ENCODE peak calls at places on chromosomes 11 and 22, in five cellular contexts. One of them, this sample, is unnamed.

GRCh38 chr11:76208829-76209670 is 2.7 kb upstream of the WNT11 start:
- DNase-seq in MM.1S: peak; percentile 79
- DNase-seq in fibroblast of lung: peak; percentile 45
- DNase-seq in H1: no peak
- DNase-seq in hepatocyte: peak; percentile 88
- DNase-seq in this sample: peak; percentile 89

GRCh38 chr11:121800704-121801516 is 315.1 kb downstream of the BLID start:
- DNase-seq in MM.1S: no peak
- DNase-seq in fibroblast of lung: peak; percentile 54
- DNase-seq in H1: peak; percentile 70
- DNase-seq in hepatocyte: peak; percentile 55
- DNase-seq in this sample: peak; percentile 93

GRCh38 chr11:61488651-61489291 is 19.8 kb upstream of the LRRC10B start:
- DNase-seq in MM.1S: no peak
- DNase-seq in fibroblast of lung: peak; percentile 23
- DNase-seq in H1: no peak
- DNase-seq in hepatocyte: peak; percentile 77
- DNase-seq in this sample: peak; percentile 68

GRCh38 chr11:34411786-34412185 is 26.9 kb upstream of the CAT start:
- DNase-seq in MM.1S: no peak
- DNase-seq in fibroblast of lung: no peak
- DNase-seq in H1: no peak
- DNase-seq in hepatocyte: no peak
- DNase-seq in this sample: no peak

GRCh38 chr11:127864861-127865260 is 722.5 kb downstream of the ETS1 start:
- DNase-seq in MM.1S: no peak
- DNase-seq in fibroblast of lung: no peak
- DNase-seq in H1: no peak
- DNase-seq in hepatocyte: no peak
- DNase-seq in this sample: no peak

GRCh38 chr11:117851091-117851490 is 25.4 kb downstream of the FXYD6 start:
- DNase-seq in MM.1S: no peak
- DNase-seq in fibroblast of lung: peak; percentile 18
- DNase-seq in H1: no peak
- DNase-seq in hepatocyte: no peak
- DNase-seq in this sample: peak; percentile 41

GRCh38 chr22:35133702-35134395 is 67.9 kb downstream of the ISX start:
- DNase-seq in MM.1S: no peak
- DNase-seq in fibroblast of lung: no peak
- DNase-seq in H1: no peak
- DNase-seq in hepatocyte: no peak
- DNase-seq in this sample: no peak

GRCh38 chr11:404551-405264 is 10.1 kb downstream of the SIGIRR start:
- DNase-seq in MM.1S: no peak
- DNase-seq in fibroblast of lung: no peak
- DNase-seq in H1: no peak
- DNase-seq in hepatocyte: no peak
- DNase-seq in this sample: no peak

GRCh38 chr11:101436511-101437142 is 147.2 kb downstream of the TRPC6 start:
- DNase-seq in MM.1S: peak; percentile 53
- DNase-seq in fibroblast of lung: peak; percentile 20
- DNase-seq in H1: no peak
- DNase-seq in hepatocyte: peak; percentile 74
- DNase-seq in this sample: peak; percentile 91

GRCh38 chr11:72821920-72822799 is 7.9 kb downstream of the ATG16L2 start:
- DNase-seq in MM.1S: peak; percentile 87
- DNase-seq in fibroblast of lung: peak; percentile 85
- DNase-seq in H1: peak; percentile 84
- DNase-seq in hepatocyte: peak; percentile 97
- DNase-seq in this sample: peak; percentile 96

GRCh38 chr22:31139866-31140716 is at the start of gene PLA2G3:
- DNase-seq in MM.1S: no peak
- DNase-seq in fibroblast of lung: peak; percentile 65
- DNase-seq in H1: peak; percentile 85
- DNase-seq in hepatocyte: peak; percentile 34
- DNase-seq in this sample: peak; percentile 99

GRCh38 chr11:75796091-75796435 is 18.9 kb upstream of the UVRAG start:
- DNase-seq in MM.1S: no peak
- DNase-seq in fibroblast of lung: no peak
- DNase-seq in H1: no peak
- DNase-seq in hepatocyte: no peak
- DNase-seq in this sample: no peak

GRCh38 chr11:61967924-61968757 is 707 bp upstream of the FTH1 start:
- DNase-seq in MM.1S: no peak
- DNase-seq in fibroblast of lung: no peak
- DNase-seq in H1: no peak
- DNase-seq in hepatocyte: peak; percentile 53
- DNase-seq in this sample: peak; percentile 52

GRCh38 chr22:38824587-38824986 is 19.2 kb downstream of the NPTXR start:
- DNase-seq in MM.1S: peak; percentile 78
- DNase-seq in fibroblast of lung: peak; percentile 62
- DNase-seq in H1: peak; percentile 61
- DNase-seq in hepatocyte: peak; percentile 92
- DNase-seq in this sample: peak; percentile 98

DNA sequence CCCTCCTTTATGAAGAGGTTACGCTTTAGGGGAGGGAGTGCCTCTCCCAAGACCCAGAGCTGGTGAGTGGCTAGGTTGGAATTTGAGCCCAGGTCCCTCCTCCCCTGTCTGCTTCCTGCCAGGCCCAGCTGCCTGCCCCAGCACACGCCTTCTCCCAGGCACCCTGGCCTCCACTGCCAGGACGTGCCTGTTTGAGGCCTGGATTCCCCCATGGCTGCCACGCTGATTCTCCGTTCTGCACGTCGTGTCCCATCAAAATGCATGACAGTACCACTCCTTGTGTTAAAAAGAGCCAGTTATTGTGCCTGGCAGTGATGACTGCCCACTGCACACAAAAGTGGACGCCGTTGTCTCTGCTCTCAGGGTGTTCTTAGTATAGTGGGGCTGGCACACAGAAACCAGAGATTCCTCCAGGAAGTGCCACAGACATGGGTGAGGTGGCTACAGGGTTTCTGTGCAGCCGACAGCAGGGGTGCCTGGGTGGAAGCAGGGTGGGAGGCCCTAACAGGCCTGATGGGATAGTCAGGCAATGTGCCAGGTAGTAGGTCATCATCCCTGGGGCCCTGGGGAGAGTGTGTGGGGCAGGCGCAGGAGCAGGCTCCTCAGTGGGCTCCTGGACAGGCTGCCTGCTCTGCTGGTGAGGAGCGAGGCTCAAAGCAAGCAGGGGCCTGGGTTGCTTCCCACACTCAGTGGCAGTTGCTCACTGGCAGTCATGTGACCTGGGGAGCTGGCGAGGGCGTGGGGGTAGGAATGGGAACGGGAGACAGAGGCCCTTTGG is 24.2 kb downstream of the MED15 start:
- DNase-seq in MM.1S: no peak
- DNase-seq in fibroblast of lung: peak; percentile 95
- DNase-seq in H1: no peak
- DNase-seq in hepatocyte: peak; percentile 72
- DNase-seq in this sample: peak; percentile 68
- H3K4me3 ChIP-seq in MM.1S: no peak overlapping the region
- H3K4me3 ChIP-seq in fibroblast of lung: no peak overlapping the region
- H3K4me3 ChIP-seq in H1: no peak overlapping the region
- H3K4me3 ChIP-seq in hepatocyte: no peak overlapping the region
- H3K4me3 ChIP-seq in this sample: no peak overlapping the region

GRCh38 chr22:26656896-26657851 is at the start of gene MIAT:
- DNase-seq in MM.1S: peak; percentile 79
- DNase-seq in fibroblast of lung: peak; percentile 48
- DNase-seq in H1: no peak
- DNase-seq in hepatocyte: peak; percentile 33
- DNase-seq in this sample: peak; percentile 90
- TF ChIP-seq EZH2 in MM.1S: no peak
- TF ChIP-seq EZH2 in fibroblast of lung: peak; percentile 81
- TF ChIP-seq EZH2 in H1: no peak
- TF ChIP-seq EZH2 in hepatocyte: peak; percentile 92
- TF ChIP-seq EZH2 in this sample: no peak

DNA sequence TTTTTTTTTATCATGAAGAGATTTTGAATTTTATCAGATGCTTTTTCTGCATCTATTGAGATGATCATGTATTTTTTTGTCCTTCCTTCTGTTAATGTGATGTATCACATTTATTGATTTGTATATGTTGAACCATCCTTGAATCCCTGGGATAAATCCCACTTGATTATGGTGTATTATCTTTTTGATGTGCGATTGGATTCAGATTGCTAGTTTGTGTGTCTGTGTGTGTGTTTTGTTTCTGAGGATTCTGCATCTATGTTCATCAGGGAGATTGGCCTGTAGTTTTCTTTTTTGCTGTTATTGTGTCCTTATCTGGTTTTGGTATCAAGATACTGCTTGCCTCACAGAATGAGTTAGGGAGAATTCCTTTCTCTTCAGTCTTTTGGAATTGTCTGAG is 52.6 kb downstream of the KCNQ1OT1 start:
- DNase-seq in MM.1S: no peak
- DNase-seq in fibroblast of lung: no peak
- DNase-seq in H1: no peak
- DNase-seq in hepatocyte: no peak
- DNase-seq in this sample: no peak
- H3K4me3 ChIP-seq in MM.1S: no peak overlapping the region
- H3K4me3 ChIP-seq in fibroblast of lung: no peak overlapping the region
- H3K4me3 ChIP-seq in H1: no peak overlapping the region
- H3K4me3 ChIP-seq in hepatocyte: no peak overlapping the region
- H3K4me3 ChIP-seq in this sample: no peak overlapping the region

GRCh38 chr11:14972581-14973490 is 685 bp upstream of the CALCA start:
- DNase-seq in MM.1S: no peak
- DNase-seq in fibroblast of lung: no peak
- DNase-seq in H1: no peak
- DNase-seq in hepatocyte: no peak
- DNase-seq in this sample: peak; percentile 47
- TF ChIP-seq EZH2 in MM.1S: no peak
- TF ChIP-seq EZH2 in fibroblast of lung: peak; percentile 11
- TF ChIP-seq EZH2 in H1: no peak
- TF ChIP-seq EZH2 in hepatocyte: no peak
- TF ChIP-seq EZH2 in this sample: peak; percentile 14

GRCh38 chr22:20017622-20017958 is 967 bp upstream of the ARVCF start:
- DNase-seq in MM.1S: no peak
- DNase-seq in fibroblast of lung: no peak
- DNase-seq in H1: no peak
- DNase-seq in hepatocyte: no peak
- DNase-seq in this sample: no peak

GRCh38 chr22:20015187-20015625 is 1.4 kb downstream of the ARVCF start:
- DNase-seq in MM.1S: no peak
- DNase-seq in fibroblast of lung: no peak
- DNase-seq in H1: no peak
- DNase-seq in hepatocyte: no peak
- DNase-seq in this sample: no peak

GRCh38 chr22:20016734-20017621 is at the start of gene ARVCF:
- DNase-seq in MM.1S: peak; percentile 87
- DNase-seq in fibroblast of lung: peak; percentile 88
- DNase-seq in H1: peak; percentile 70
- DNase-seq in hepatocyte: peak; percentile 92
- DNase-seq in this sample: peak; percentile 97

GRCh38 chr22:20014526-20015186 is 2.0 kb downstream of the ARVCF start:
- DNase-seq in MM.1S: no peak
- DNase-seq in fibroblast of lung: no peak
- DNase-seq in H1: no peak
- DNase-seq in hepatocyte: no peak
- DNase-seq in this sample: no peak

DNA sequence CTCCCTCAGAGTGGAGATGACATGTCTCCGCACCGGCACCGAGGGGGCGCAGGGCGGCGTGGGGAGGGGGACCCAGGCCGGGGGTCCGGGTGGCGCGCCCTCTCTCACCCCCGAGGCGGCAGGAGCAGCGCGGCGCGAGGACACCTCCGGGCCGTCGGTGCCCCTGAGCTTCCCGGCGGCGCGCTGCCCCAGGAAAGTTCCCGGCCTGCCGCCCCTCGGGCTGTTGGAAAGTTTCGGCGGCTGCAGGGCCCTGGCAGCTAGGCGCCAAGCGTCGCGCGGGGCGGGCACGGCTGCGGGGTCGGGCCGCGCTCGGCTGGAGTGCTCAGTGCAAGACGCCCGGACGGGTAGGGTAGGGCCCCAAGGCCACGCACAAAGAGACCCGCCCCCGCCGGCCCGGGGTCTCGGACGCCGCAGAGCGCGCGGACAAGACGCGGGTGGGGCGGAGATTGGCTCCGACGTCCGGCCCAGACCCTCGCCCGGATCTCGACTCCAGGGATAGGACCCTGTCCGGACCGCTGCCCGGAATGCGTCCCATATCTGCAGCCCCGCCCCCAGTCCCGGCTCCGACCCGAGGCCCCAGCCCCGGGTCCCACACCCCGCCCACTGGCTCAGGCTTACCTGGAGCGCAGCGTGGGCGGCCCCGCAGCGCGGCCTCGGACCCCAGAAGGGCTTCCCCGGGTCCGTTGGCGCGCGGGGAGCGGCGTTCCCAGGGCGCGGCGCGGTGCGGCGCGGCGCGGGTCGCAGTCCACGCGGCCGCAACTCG is 471 bp downstream of the ARVCF start:
- DNase-seq in MM.1S: no peak
- DNase-seq in fibroblast of lung: no peak
- DNase-seq in H1: no peak
- DNase-seq in hepatocyte: peak; percentile 46
- DNase-seq in this sample: peak; percentile 76
- H3K4me3 ChIP-seq in MM.1S: peak overlapping the region; percentile 71
- H3K4me3 ChIP-seq in fibroblast of lung: peak overlapping the region; percentile 21
- H3K4me3 ChIP-seq in H1: peak overlapping the region; percentile 52
- H3K4me3 ChIP-seq in hepatocyte: peak overlapping the region; percentile 63
- H3K4me3 ChIP-seq in this sample: peak overlapping the region; percentile 87

DNA sequence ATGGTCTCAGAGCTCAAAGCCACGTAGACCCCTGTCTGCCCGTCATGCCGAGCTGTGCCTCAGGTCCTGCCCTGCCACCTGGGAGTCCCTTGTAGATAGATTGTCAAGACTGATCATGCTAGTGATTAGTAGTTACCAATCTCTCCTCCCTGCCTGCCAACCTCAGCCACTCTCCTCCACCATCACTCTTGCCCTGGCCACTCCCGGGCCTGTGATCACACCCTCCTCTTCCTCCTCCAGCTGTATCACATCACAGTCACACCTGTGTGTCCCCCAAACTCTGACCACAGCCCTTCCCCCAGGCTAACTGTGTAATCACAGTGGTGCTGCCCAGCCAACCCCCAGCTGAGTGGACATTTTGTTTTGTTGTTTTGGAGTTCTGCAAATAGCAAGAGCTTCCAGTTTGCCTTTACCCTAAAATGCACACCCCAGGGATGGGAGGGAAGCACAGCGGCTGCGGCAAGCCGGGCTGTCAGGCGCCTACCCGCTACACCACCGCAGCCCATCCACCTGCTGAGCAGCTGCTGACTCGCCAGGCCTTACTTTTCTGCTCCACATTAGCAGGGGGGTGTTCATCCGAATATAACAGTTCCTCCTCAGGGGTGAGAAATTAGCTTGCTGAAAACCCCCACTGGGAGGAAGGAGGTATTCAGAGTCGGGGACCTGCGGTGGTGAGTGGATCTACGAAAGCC is 45.8 kb downstream of the LRFN4 start:
- DNase-seq in MM.1S: no peak
- DNase-seq in fibroblast of lung: no peak
- DNase-seq in H1: no peak
- DNase-seq in hepatocyte: no peak
- DNase-seq in this sample: no peak
- TF ChIP-seq EZH2 in MM.1S: no peak
- TF ChIP-seq EZH2 in fibroblast of lung: no peak
- TF ChIP-seq EZH2 in H1: no peak
- TF ChIP-seq EZH2 in hepatocyte: no peak
- TF ChIP-seq EZH2 in this sample: no peak